ENCODE peak calls at places on chromosome 15, in four cellular contexts. One of them, this sample, is unnamed. For H3K4me1, the result is how much of the 10 kb centered on the place peaks cover.

GRCh38 chr15:40722934-40723333 is 28.0 kb downstream of the RAD51 start:
- DNase-seq in breast epithelium: no peak
- DNase-seq in esophagus squamous epithelium: no peak
- DNase-seq in left lung: no peak
- DNase-seq in this sample: no peak

GRCh38 chr15:68378595-68378994 is 53.4 kb downstream of the ITGA11 start:
- DNase-seq in breast epithelium: no peak
- DNase-seq in esophagus squamous epithelium: no peak
- DNase-seq in left lung: no peak
- DNase-seq in this sample: no peak

GRCh38 chr15:60363024-60363674 is 34.6 kb downstream of the ANXA2 start:
- DNase-seq in breast epithelium: no peak
- DNase-seq in esophagus squamous epithelium: no peak
- DNase-seq in left lung: no peak
- DNase-seq in this sample: no peak

GRCh38 chr15:85589873-85590272 is 204.9 kb downstream of the KLHL25 start:
- DNase-seq in breast epithelium: no peak
- DNase-seq in esophagus squamous epithelium: no peak
- DNase-seq in left lung: no peak
- DNase-seq in this sample: no peak

GRCh38 chr15:70158309-70158995 is 60.7 kb upstream of the TLE3 start:
- DNase-seq in breast epithelium: no peak
- DNase-seq in esophagus squamous epithelium: no peak
- DNase-seq in left lung: no peak
- DNase-seq in this sample: no peak

GRCh38 chr15:35736150-35736549 is 190.2 kb upstream of the DPH6 start:
- DNase-seq in breast epithelium: no peak
- DNase-seq in esophagus squamous epithelium: no peak
- DNase-seq in left lung: no peak
- DNase-seq in this sample: no peak

GRCh38 chr15:41323611-41324010 is 8.8 kb downstream of the OIP5 start:
- DNase-seq in breast epithelium: no peak
- DNase-seq in esophagus squamous epithelium: no peak
- DNase-seq in left lung: no peak
- DNase-seq in this sample: no peak

GRCh38 chr15:27250223-27250622 is 279.2 kb downstream of the GABRG3 start:
- DNase-seq in breast epithelium: no peak
- DNase-seq in esophagus squamous epithelium: no peak
- DNase-seq in left lung: no peak
- DNase-seq in this sample: no peak

GRCh38 chr15:43410572-43411214 is 39.8 kb downstream of the TUBGCP4 start:
- DNase-seq in breast epithelium: no peak
- DNase-seq in esophagus squamous epithelium: no peak
- DNase-seq in left lung: no peak
- DNase-seq in this sample: no peak

GRCh38 chr15:41417418-41417811 is 520 bp downstream of the RTF1 start:
- DNase-seq in breast epithelium: no peak
- DNase-seq in esophagus squamous epithelium: no peak
- DNase-seq in left lung: no peak
- DNase-seq in this sample: no peak

GRCh38 chr15:48722764-48723661 is 77.5 kb upstream of the FBN1 start:
- DNase-seq in breast epithelium: no peak
- DNase-seq in esophagus squamous epithelium: no peak
- DNase-seq in left lung: no peak
- DNase-seq in this sample: no peak

GRCh38 chr15:57537072-57537471 is 54.6 kb upstream of the MYZAP start:
- DNase-seq in breast epithelium: no peak
- DNase-seq in esophagus squamous epithelium: no peak
- DNase-seq in left lung: no peak
- DNase-seq in this sample: no peak

GRCh38 chr15:42724276-42724675 is 12.7 kb downstream of the CDAN1 start:
- DNase-seq in breast epithelium: no peak
- DNase-seq in esophagus squamous epithelium: no peak
- DNase-seq in left lung: no peak
- DNase-seq in this sample: no peak

GRCh38 chr15:71011503-71012155 is 103.6 kb upstream of the THSD4 start:
- DNase-seq in breast epithelium: no peak
- DNase-seq in esophagus squamous epithelium: no peak
- DNase-seq in left lung: no peak
- DNase-seq in this sample: no peak

GRCh38 chr15:48168626-48169025 is 9.5 kb downstream of the MYEF2 start:
- DNase-seq in breast epithelium: no peak
- DNase-seq in esophagus squamous epithelium: no peak
- DNase-seq in left lung: no peak
- DNase-seq in this sample: no peak

GRCh38 chr15:80836991-80837390 is 57.8 kb downstream of the CEMIP start:
- DNase-seq in breast epithelium: no peak
- DNase-seq in esophagus squamous epithelium: no peak
- DNase-seq in left lung: no peak
- DNase-seq in this sample: no peak

GRCh38 chr15:43794269-43795037 is 2.3 kb downstream of the SERF2 start:
- DNase-seq in breast epithelium: no peak
- DNase-seq in esophagus squamous epithelium: no peak
- DNase-seq in left lung: no peak
- DNase-seq in this sample: no peak

GRCh38 chr15:40115670-40116093 is 7.0 kb upstream of the BMF start:
- DNase-seq in breast epithelium: peak
- DNase-seq in esophagus squamous epithelium: no peak
- DNase-seq in left lung: peak
- DNase-seq in this sample: peak

GRCh38 chr15:100879461-100880138 is at the start of gene ALDH1A3:
- DNase-seq in breast epithelium: no peak
- DNase-seq in esophagus squamous epithelium: no peak
- DNase-seq in left lung: peak
- DNase-seq in this sample: peak

GRCh38 chr15:55334997-55335396 is 16.0 kb downstream of the PIGB start:
- DNase-seq in breast epithelium: no peak
- DNase-seq in esophagus squamous epithelium: no peak
- DNase-seq in left lung: no peak
- DNase-seq in this sample: no peak

GRCh38 chr15:29270976-29271375 is 1.4 kb upstream of the NSMCE3 start:
- DNase-seq in breast epithelium: no peak
- DNase-seq in esophagus squamous epithelium: no peak
- DNase-seq in left lung: no peak
- DNase-seq in this sample: no peak

GRCh38 chr15:57302640-57303257 is 73.6 kb upstream of the CGNL1 start:
- DNase-seq in breast epithelium: no peak
- DNase-seq in esophagus squamous epithelium: no peak
- DNase-seq in left lung: no peak
- DNase-seq in this sample: no peak

GRCh38 chr15:95872366-95872771 is 458.1 kb upstream of the NR2F2 start:
- DNase-seq in breast epithelium: no peak
- DNase-seq in esophagus squamous epithelium: no peak
- DNase-seq in left lung: no peak
- DNase-seq in this sample: no peak

GRCh38 chr15:39873978-39874377 is 46.1 kb downstream of the GPR176 start:
- DNase-seq in breast epithelium: no peak
- DNase-seq in esophagus squamous epithelium: no peak
- DNase-seq in left lung: no peak
- DNase-seq in this sample: no peak

GRCh38 chr15:29263289-29263688 is 6.3 kb downstream of the NSMCE3 start:
- DNase-seq in breast epithelium: no peak
- DNase-seq in esophagus squamous epithelium: no peak
- DNase-seq in left lung: no peak
- DNase-seq in this sample: no peak

GRCh38 chr15:89436560-89437311 is 59.6 kb downstream of the RHCG start:
- DNase-seq in breast epithelium: no peak
- DNase-seq in esophagus squamous epithelium: no peak
- DNase-seq in left lung: no peak
- DNase-seq in this sample: no peak

GRCh38 chr15:55969582-55969981 is 23.8 kb downstream of the NEDD4 start:
- DNase-seq in breast epithelium: peak
- DNase-seq in esophagus squamous epithelium: no peak
- DNase-seq in left lung: no peak
- DNase-seq in this sample: no peak

GRCh38 chr15:85692873-85693272 is 101.9 kb downstream of the KLHL25 start:
- DNase-seq in breast epithelium: no peak
- DNase-seq in esophagus squamous epithelium: no peak
- DNase-seq in left lung: no peak
- DNase-seq in this sample: no peak

GRCh38 chr15:86645861-86646393 is 566.3 kb downstream of the AGBL1 start:
- DNase-seq in breast epithelium: no peak
- DNase-seq in esophagus squamous epithelium: no peak
- DNase-seq in left lung: no peak
- DNase-seq in this sample: no peak

GRCh38 chr15:40928975-40929729 is at the start of gene DLL4:
- DNase-seq in breast epithelium: peak
- DNase-seq in esophagus squamous epithelium: no peak
- DNase-seq in left lung: peak
- DNase-seq in this sample: peak

GRCh38 chr15:37031198-37031597 is 69.2 kb downstream of the MEIS2 start:
- DNase-seq in breast epithelium: no peak
- DNase-seq in esophagus squamous epithelium: no peak
- DNase-seq in left lung: no peak
- DNase-seq in this sample: no peak

GRCh38 chr15:43106486-43106829 is 620 bp upstream of the UBR1 start:
- DNase-seq in breast epithelium: no peak
- DNase-seq in esophagus squamous epithelium: no peak
- DNase-seq in left lung: no peak
- DNase-seq in this sample: no peak

GRCh38 chr15:42156266-42156922 is at the start of gene PLA2G4F:
- DNase-seq in breast epithelium: peak
- DNase-seq in esophagus squamous epithelium: no peak
- DNase-seq in left lung: peak
- DNase-seq in this sample: no peak

DNA sequence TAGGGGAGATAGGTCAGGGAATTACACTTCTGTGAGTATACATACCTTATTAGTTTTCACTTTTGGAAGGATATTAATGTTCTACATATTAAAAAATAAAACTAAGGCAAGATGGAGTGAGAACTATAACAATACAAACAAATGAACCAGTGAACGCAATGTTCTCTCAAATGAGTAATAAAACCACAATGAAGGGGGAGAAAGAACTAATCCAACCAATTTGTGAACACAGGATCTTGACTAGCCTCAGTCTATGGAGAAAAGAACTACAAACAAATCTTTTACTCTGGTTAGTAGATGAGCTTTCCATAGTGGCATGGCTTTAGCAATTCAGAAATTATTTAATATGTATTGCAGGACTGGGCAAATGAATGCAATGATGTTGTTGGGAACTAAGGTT is 26.9 kb upstream of the ATOSA start:
- DNase-seq in breast epithelium: no peak
- DNase-seq in esophagus squamous epithelium: no peak
- DNase-seq in left lung: no peak
- DNase-seq in this sample: no peak
- H3K4me1 ChIP-seq in breast epithelium: under half
- H3K4me1 ChIP-seq in esophagus squamous epithelium: under half
- H3K4me1 ChIP-seq in left lung: under half
- H3K4me1 ChIP-seq in this sample: under half

GRCh38 chr15:82554351-82554750 is 14.1 kb upstream of the RPS17 start:
- DNase-seq in breast epithelium: peak
- DNase-seq in esophagus squamous epithelium: no peak
- DNase-seq in left lung: no peak
- DNase-seq in this sample: no peak

GRCh38 chr15:82554857-82555256 is 14.6 kb upstream of the RPS17 start:
- DNase-seq in breast epithelium: no peak
- DNase-seq in esophagus squamous epithelium: no peak
- DNase-seq in left lung: no peak
- DNase-seq in this sample: no peak

GRCh38 chr15:82552861-82553260 is 12.6 kb upstream of the RPS17 start:
- DNase-seq in breast epithelium: no peak
- DNase-seq in esophagus squamous epithelium: no peak
- DNase-seq in left lung: no peak
- DNase-seq in this sample: no peak

GRCh38 chr15:82551646-82552247 is 11.5 kb upstream of the RPS17 start:
- DNase-seq in breast epithelium: no peak
- DNase-seq in esophagus squamous epithelium: no peak
- DNase-seq in left lung: no peak
- DNase-seq in this sample: no peak

GRCh38 chr15:82553846-82554245 is 13.6 kb upstream of the RPS17 start:
- DNase-seq in breast epithelium: no peak
- DNase-seq in esophagus squamous epithelium: no peak
- DNase-seq in left lung: no peak
- DNase-seq in this sample: no peak
- H3K27ac ChIP-seq in breast epithelium: peak
- H3K27ac ChIP-seq in esophagus squamous epithelium: peak
- H3K27ac ChIP-seq in left lung: no peak
- H3K27ac ChIP-seq in this sample: no peak

DNA sequence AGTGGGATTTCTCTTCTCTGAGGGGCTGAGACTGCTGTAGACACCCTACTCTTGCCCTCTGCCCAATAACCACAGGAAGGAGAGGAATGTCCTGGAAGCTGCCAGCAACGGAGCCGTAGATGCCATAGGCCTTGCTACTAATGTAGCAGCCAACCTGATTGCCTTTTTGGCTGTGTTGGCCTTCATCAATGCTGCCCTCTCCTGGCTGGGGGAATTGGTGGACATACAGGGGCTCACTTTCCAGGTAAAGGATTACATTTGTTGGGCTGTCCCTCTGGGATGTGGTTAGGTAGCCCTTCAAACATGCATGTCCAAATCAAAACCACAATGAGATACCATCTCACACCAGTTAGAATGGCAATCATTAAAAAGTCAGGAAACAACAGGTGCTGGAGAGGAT is 16.1 kb downstream of the SLC28A2 start:
- DNase-seq in breast epithelium: no peak
- DNase-seq in esophagus squamous epithelium: no peak
- DNase-seq in left lung: no peak
- DNase-seq in this sample: no peak
- TF ChIP-seq CTCF in breast epithelium: no peak
- TF ChIP-seq CTCF in esophagus squamous epithelium: peak
- TF ChIP-seq CTCF in left lung: no peak
- TF ChIP-seq CTCF in this sample: no peak

DNA sequence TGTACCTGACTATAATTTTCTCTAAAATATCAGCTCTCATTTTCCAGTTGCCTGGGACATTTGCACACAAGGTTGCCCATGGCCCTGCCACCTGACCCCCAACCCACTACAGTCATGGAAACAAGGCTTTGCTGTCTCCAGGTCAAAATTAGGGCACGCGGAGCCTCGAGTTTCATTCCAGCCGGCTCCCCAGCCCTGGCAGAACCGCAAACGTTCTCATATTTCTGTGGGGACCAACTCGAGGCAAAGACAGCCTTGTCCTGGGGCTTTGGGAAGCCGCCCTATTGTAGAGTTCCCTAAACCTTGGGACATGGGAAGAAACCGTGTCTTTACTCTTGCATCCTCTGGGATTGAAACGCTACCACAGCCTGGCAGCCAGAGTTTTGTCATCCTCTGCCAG is 45.6 kb downstream of the ST8SIA2 start:
- DNase-seq in breast epithelium: no peak
- DNase-seq in esophagus squamous epithelium: no peak
- DNase-seq in left lung: no peak
- DNase-seq in this sample: no peak
- H3K4me1 ChIP-seq in breast epithelium: under half
- H3K4me1 ChIP-seq in esophagus squamous epithelium: under half
- H3K4me1 ChIP-seq in left lung: under half
- H3K4me1 ChIP-seq in this sample: under half

DNA sequence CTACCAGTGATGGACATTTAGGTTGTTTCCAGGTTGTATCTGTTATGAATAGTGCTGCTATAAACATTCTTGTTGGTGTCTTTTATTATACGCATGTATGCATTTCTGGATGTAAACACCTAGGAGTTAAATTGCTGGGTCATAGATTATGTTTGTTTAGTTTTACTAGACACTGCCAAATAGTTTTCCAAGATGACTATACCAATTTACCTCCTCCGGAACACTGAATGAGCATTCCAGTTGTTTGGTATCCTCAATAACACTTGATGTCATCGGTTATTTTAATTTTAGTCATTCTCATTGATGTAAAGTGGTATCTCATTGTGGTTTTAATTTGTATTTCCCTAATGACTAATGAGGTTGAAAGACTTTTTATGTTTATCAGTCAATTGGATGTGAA is 36.6 kb upstream of the ARID3B start:
- DNase-seq in breast epithelium: no peak
- DNase-seq in esophagus squamous epithelium: no peak
- DNase-seq in left lung: no peak
- DNase-seq in this sample: no peak
- H3K27ac ChIP-seq in breast epithelium: no peak
- H3K27ac ChIP-seq in esophagus squamous epithelium: no peak
- H3K27ac ChIP-seq in left lung: no peak
- H3K27ac ChIP-seq in this sample: no peak